ENCODE peak calls at places on chromosomes 4 and X, in four cellular contexts. T is smooth muscle cell of the brain vasculature, I is H9, Q is AG08395. E is an unnamed sample.

GRCh38 chrX:102833136-102833535 is 103.9 kb upstream of the RAB40AL start:
- DNase-seq in T (no peak), Q (peak), I (no peak), E (no peak)

GRCh38 chrX:8091526-8091925 is 79.5 kb downstream of the VCX2 start:
- DNase-seq in T (no peak), I (no peak), Q (no peak), E (no peak)

GRCh38 chr4:49516796-49517195 is 530.7 kb downstream of the CWH43 start:
- DNase-seq in Q (no peak), I (no peak), T (no peak), E (no peak)

GRCh38 chrX:56803849-56804681 is 75.0 kb downstream of the NBDY start:
- DNase-seq in Q (no peak), T (no peak), I (no peak), E (no peak)

GRCh38 chrX:55489315-55490009 is at the start of gene USP51:
- DNase-seq in T (peak), I (peak), Q (peak), E (no peak)

GRCh38 chr4:59553063-59553738 is 1646.9 kb upstream of the ADGRL3 start:
- DNase-seq in I (no peak), Q (peak), T (peak), E (peak)

GRCh38 chr4:26821677-26822503 is 38.8 kb upstream of the STIM2 start:
- DNase-seq in I (no peak), T (no peak), Q (peak), E (no peak)

GRCh38 chr4:182533948-182534347 is 290.7 kb downstream of the TENM3 start:
- DNase-seq in Q (peak), T (no peak), I (no peak), E (no peak)

GRCh38 chrX:123830309-123830708 is 29.5 kb upstream of the XIAP start:
- DNase-seq in T (no peak), I (no peak), Q (peak), E (peak)

GRCh38 chr4:124486423-124486822 is 226.1 kb downstream of the ANKRD50 start:
- DNase-seq in I (no peak), T (no peak), Q (no peak), E (no peak)

GRCh38 chrX:66918511-66918910 is 279.6 kb upstream of the EDA2R start:
- DNase-seq in Q (no peak), T (no peak), I (no peak), E (no peak)

GRCh38 chrX:119475389-119476101 is 7.3 kb downstream of the SLC25A5 start:
- DNase-seq in I (no peak), T (no peak), Q (no peak), E (no peak)

GRCh38 chr4:113232194-113232593 is 182.7 kb downstream of the ANK2 start:
- DNase-seq in Q (no peak), I (no peak), T (no peak), E (no peak)

GRCh38 chr4:97498875-97499274 is 644.4 kb downstream of the STPG2 start:
- DNase-seq in T (no peak), Q (no peak), I (no peak), E (no peak)

GRCh38 chr4:55993994-55994657 is 45.4 kb downstream of the CEP135 start:
- DNase-seq in T (no peak), I (no peak), Q (no peak), E (no peak)

GRCh38 chrX:47612418-47612817 is 7.2 kb downstream of the SYN1 start:
- DNase-seq in I (no peak), Q (no peak), T (no peak), E (no peak)

GRCh38 chr4:127601029-127601428 is 31.7 kb upstream of the INTU start:
- DNase-seq in T (no peak), I (no peak), Q (peak), E (no peak)

GRCh38 chr4:86508436-86508835 is 85.7 kb upstream of the PTPN13 start:
- DNase-seq in T (no peak), I (no peak), Q (peak), E (no peak)

GRCh38 chr4:3293410-3294391 is 880 bp downstream of the RGS12 start:
- DNase-seq in T (no peak), Q (no peak), I (peak), E (no peak)